ENCODE peak calls at places on chromosomes 11 and 22, in nine cellular contexts. One of them, this sample, is unnamed.

GRCh38 chr11:10943968-10944367 is 86.1 kb upstream of the ZBED5 start:
- DNase-seq in cardiac fibroblast: no peak
- DNase-seq in AG04450: peak
- DNase-seq in IMR-90: no peak
- DNase-seq in uterus: no peak
- DNase-seq in sigmoid colon: no peak
- DNase-seq in MG63: peak
- DNase-seq in neuronal stem cell: no peak
- DNase-seq in LNCaP clone FGC: no peak
- DNase-seq in this sample: no peak

GRCh38 chr11:85694385-85694980 is 8.5 kb upstream of the CCDC89 start:
- DNase-seq in IMR-90: peak
- DNase-seq in sigmoid colon: no peak
- DNase-seq in neuronal stem cell: no peak
- DNase-seq in LNCaP clone FGC: peak
- DNase-seq in AG04450: no peak
- DNase-seq in uterus: no peak
- DNase-seq in cardiac fibroblast: peak
- DNase-seq in MG63: no peak
- DNase-seq in this sample: peak

GRCh38 chr22:30891443-30891755 is 77.2 kb downstream of the MORC2 start:
- DNase-seq in MG63: no peak
- DNase-seq in LNCaP clone FGC: no peak
- DNase-seq in uterus: no peak
- DNase-seq in neuronal stem cell: no peak
- DNase-seq in AG04450: no peak
- DNase-seq in sigmoid colon: no peak
- DNase-seq in IMR-90: no peak
- DNase-seq in cardiac fibroblast: no peak
- DNase-seq in this sample: no peak

GRCh38 chr11:116910378-116910777 is 73.0 kb upstream of the APOA1 start:
- DNase-seq in AG04450: no peak
- DNase-seq in sigmoid colon: no peak
- DNase-seq in neuronal stem cell: no peak
- DNase-seq in LNCaP clone FGC: no peak
- DNase-seq in cardiac fibroblast: peak
- DNase-seq in uterus: no peak
- DNase-seq in MG63: no peak
- DNase-seq in IMR-90: peak
- DNase-seq in this sample: no peak

GRCh38 chr11:103007521-103007920 is 52.0 kb upstream of the MMP13 start:
- DNase-seq in cardiac fibroblast: no peak
- DNase-seq in IMR-90: peak
- DNase-seq in sigmoid colon: no peak
- DNase-seq in AG04450: no peak
- DNase-seq in MG63: no peak
- DNase-seq in uterus: no peak
- DNase-seq in LNCaP clone FGC: no peak
- DNase-seq in neuronal stem cell: no peak
- DNase-seq in this sample: no peak

GRCh38 chr11:88266157-88266556 is 71.4 kb downstream of the CTSC start:
- DNase-seq in LNCaP clone FGC: no peak
- DNase-seq in IMR-90: no peak
- DNase-seq in uterus: no peak
- DNase-seq in MG63: no peak
- DNase-seq in cardiac fibroblast: no peak
- DNase-seq in sigmoid colon: no peak
- DNase-seq in neuronal stem cell: no peak
- DNase-seq in AG04450: no peak
- DNase-seq in this sample: no peak

GRCh38 chr11:8199676-8200075 is 30.9 kb upstream of the RIC3 start:
- DNase-seq in IMR-90: no peak
- DNase-seq in uterus: no peak
- DNase-seq in sigmoid colon: no peak
- DNase-seq in LNCaP clone FGC: no peak
- DNase-seq in MG63: no peak
- DNase-seq in AG04450: no peak
- DNase-seq in neuronal stem cell: no peak
- DNase-seq in cardiac fibroblast: no peak
- DNase-seq in this sample: no peak

GRCh38 chr11:50174189-50174588 is 141.5 kb downstream of the OR4C45 start:
- DNase-seq in uterus: no peak
- DNase-seq in sigmoid colon: no peak
- DNase-seq in AG04450: no peak
- DNase-seq in LNCaP clone FGC: no peak
- DNase-seq in MG63: peak
- DNase-seq in IMR-90: peak
- DNase-seq in cardiac fibroblast: peak
- DNase-seq in neuronal stem cell: no peak
- DNase-seq in this sample: no peak

GRCh38 chr11:7534030-7534378 is 20.2 kb downstream of the PPFIBP2 start:
- DNase-seq in uterus: no peak
- DNase-seq in neuronal stem cell: no peak
- DNase-seq in IMR-90: no peak
- DNase-seq in cardiac fibroblast: no peak
- DNase-seq in LNCaP clone FGC: no peak
- DNase-seq in MG63: no peak
- DNase-seq in AG04450: no peak
- DNase-seq in sigmoid colon: no peak
- DNase-seq in this sample: no peak

GRCh38 chr11:103215812-103216211 is 106.6 kb downstream of the DYNC2H1 start:
- DNase-seq in cardiac fibroblast: peak
- DNase-seq in AG04450: no peak
- DNase-seq in sigmoid colon: no peak
- DNase-seq in uterus: no peak
- DNase-seq in neuronal stem cell: no peak
- DNase-seq in MG63: no peak
- DNase-seq in IMR-90: peak
- DNase-seq in LNCaP clone FGC: no peak
- DNase-seq in this sample: no peak

GRCh38 chr11:17351510-17352176 is at the start of gene NCR3LG1:
- DNase-seq in sigmoid colon: peak
- DNase-seq in IMR-90: peak
- DNase-seq in AG04450: peak
- DNase-seq in MG63: no peak
- DNase-seq in cardiac fibroblast: peak
- DNase-seq in LNCaP clone FGC: no peak
- DNase-seq in neuronal stem cell: peak
- DNase-seq in uterus: peak
- DNase-seq in this sample: peak

GRCh38 chr11:111923351-111923788 is 4.7 kb downstream of the C11orf52 start:
- DNase-seq in uterus: no peak
- DNase-seq in neuronal stem cell: no peak
- DNase-seq in LNCaP clone FGC: no peak
- DNase-seq in AG04450: no peak
- DNase-seq in sigmoid colon: peak
- DNase-seq in IMR-90: peak
- DNase-seq in cardiac fibroblast: peak
- DNase-seq in MG63: peak
- DNase-seq in this sample: no peak

GRCh38 chr11:111922803-111923202 is 4.1 kb downstream of the C11orf52 start:
- DNase-seq in LNCaP clone FGC: no peak
- DNase-seq in AG04450: no peak
- DNase-seq in MG63: no peak
- DNase-seq in sigmoid colon: peak
- DNase-seq in cardiac fibroblast: peak
- DNase-seq in neuronal stem cell: no peak
- DNase-seq in IMR-90: peak
- DNase-seq in uterus: peak
- DNase-seq in this sample: no peak

GRCh38 chr11:111925953-111926352 is 7.2 kb downstream of the C11orf52 start:
- DNase-seq in cardiac fibroblast: no peak
- DNase-seq in IMR-90: no peak
- DNase-seq in MG63: no peak
- DNase-seq in neuronal stem cell: no peak
- DNase-seq in sigmoid colon: peak
- DNase-seq in uterus: peak
- DNase-seq in AG04450: no peak
- DNase-seq in LNCaP clone FGC: no peak
- DNase-seq in this sample: no peak

GRCh38 chr11:111926505-111927391 is 8.0 kb downstream of the C11orf52 start:
- DNase-seq in AG04450: peak
- DNase-seq in uterus: peak
- DNase-seq in neuronal stem cell: peak
- DNase-seq in LNCaP clone FGC: peak
- DNase-seq in MG63: peak
- DNase-seq in sigmoid colon: peak
- DNase-seq in IMR-90: peak
- DNase-seq in cardiac fibroblast: peak
- DNase-seq in this sample: peak

DNA sequence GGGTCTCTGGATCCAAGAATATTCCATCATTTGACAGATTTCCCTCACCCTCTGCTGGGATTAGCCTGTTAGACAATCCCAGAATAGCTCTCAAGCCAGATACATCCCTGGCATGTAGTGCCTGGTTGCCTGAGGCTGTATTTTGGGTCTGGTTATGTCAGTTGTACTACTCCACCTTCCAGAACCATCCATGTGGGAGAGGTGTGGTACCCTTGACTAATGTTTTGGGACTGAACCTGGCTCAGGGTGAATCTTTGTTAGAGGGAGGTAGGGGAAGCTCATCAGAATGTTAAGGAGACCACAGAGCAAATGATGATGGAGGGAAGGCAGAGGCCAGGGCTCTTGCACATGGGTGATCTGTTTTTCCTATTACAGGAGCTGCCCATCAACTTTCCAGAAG is 5.2 kb downstream of the C11orf52 start:
- DNase-seq in MG63: no peak
- DNase-seq in uterus: no peak
- DNase-seq in AG04450: no peak
- DNase-seq in LNCaP clone FGC: no peak
- DNase-seq in cardiac fibroblast: no peak
- DNase-seq in IMR-90: no peak
- DNase-seq in sigmoid colon: peak
- DNase-seq in neuronal stem cell: no peak
- DNase-seq in this sample: no peak
- H3K4me3 ChIP-seq in MG63: no peak
- H3K4me3 ChIP-seq in uterus: no peak
- H3K4me3 ChIP-seq in AG04450: no peak
- H3K4me3 ChIP-seq in LNCaP clone FGC: no peak
- H3K4me3 ChIP-seq in cardiac fibroblast: no peak
- H3K4me3 ChIP-seq in IMR-90: no peak
- H3K4me3 ChIP-seq in sigmoid colon: no peak
- H3K4me3 ChIP-seq in neuronal stem cell: no peak
- H3K4me3 ChIP-seq in this sample: no peak

DNA sequence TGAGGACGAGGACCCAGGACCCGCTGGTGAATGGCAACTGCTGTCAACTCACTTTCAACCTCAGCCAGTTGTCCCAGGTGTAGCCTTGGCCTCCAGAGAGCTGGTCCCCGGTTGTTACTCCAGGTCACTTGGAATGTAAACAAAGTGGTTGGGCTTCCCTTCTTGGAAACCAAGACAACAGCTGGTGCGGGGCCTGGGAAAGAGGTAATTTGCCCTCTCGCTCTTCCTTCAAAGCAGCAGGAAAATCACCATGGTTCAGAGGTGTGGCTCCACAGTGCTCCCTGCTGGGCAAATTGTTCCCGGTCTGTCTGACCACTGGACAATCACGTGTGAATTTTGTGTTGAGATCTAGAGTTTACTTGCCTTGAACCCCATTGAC is 15.0 kb downstream of the SLC1A2 start:
- DNase-seq in uterus: no peak
- DNase-seq in AG04450: no peak
- DNase-seq in sigmoid colon: no peak
- DNase-seq in cardiac fibroblast: peak
- DNase-seq in LNCaP clone FGC: no peak
- DNase-seq in MG63: peak
- DNase-seq in neuronal stem cell: no peak
- DNase-seq in IMR-90: peak
- DNase-seq in this sample: no peak
- H3K4me3 ChIP-seq in uterus: no peak
- H3K4me3 ChIP-seq in AG04450: no peak
- H3K4me3 ChIP-seq in sigmoid colon: no peak
- H3K4me3 ChIP-seq in cardiac fibroblast: no peak
- H3K4me3 ChIP-seq in LNCaP clone FGC: no peak
- H3K4me3 ChIP-seq in MG63: no peak
- H3K4me3 ChIP-seq in neuronal stem cell: no peak
- H3K4me3 ChIP-seq in IMR-90: no peak
- H3K4me3 ChIP-seq in this sample: peak

GRCh38 chr11:67355023-67355793 is 1.9 kb upstream of the POLD4 start:
- DNase-seq in uterus: no peak
- DNase-seq in LNCaP clone FGC: no peak
- DNase-seq in sigmoid colon: peak
- DNase-seq in neuronal stem cell: no peak
- DNase-seq in IMR-90: no peak
- DNase-seq in MG63: peak
- DNase-seq in AG04450: no peak
- DNase-seq in cardiac fibroblast: no peak
- DNase-seq in this sample: no peak

GRCh38 chr11:67356551-67356866 is 3.2 kb upstream of the POLD4 start:
- DNase-seq in uterus: no peak
- DNase-seq in cardiac fibroblast: no peak
- DNase-seq in MG63: no peak
- DNase-seq in LNCaP clone FGC: no peak
- DNase-seq in neuronal stem cell: no peak
- DNase-seq in AG04450: no peak
- DNase-seq in IMR-90: no peak
- DNase-seq in sigmoid colon: no peak
- DNase-seq in this sample: no peak

GRCh38 chr11:67354314-67355022 is 1.1 kb upstream of the POLD4 start:
- DNase-seq in cardiac fibroblast: peak
- DNase-seq in uterus: peak
- DNase-seq in IMR-90: peak
- DNase-seq in LNCaP clone FGC: no peak
- DNase-seq in MG63: peak
- DNase-seq in neuronal stem cell: no peak
- DNase-seq in AG04450: peak
- DNase-seq in sigmoid colon: peak
- DNase-seq in this sample: no peak

GRCh38 chr11:67356867-67357561 is 3.7 kb upstream of the POLD4 start:
- DNase-seq in LNCaP clone FGC: peak
- DNase-seq in IMR-90: peak
- DNase-seq in sigmoid colon: peak
- DNase-seq in uterus: peak
- DNase-seq in neuronal stem cell: peak
- DNase-seq in cardiac fibroblast: peak
- DNase-seq in MG63: peak
- DNase-seq in AG04450: peak
- DNase-seq in this sample: peak

GRCh38 chr11:67355794-67356550 is 2.6 kb upstream of the POLD4 start:
- DNase-seq in LNCaP clone FGC: no peak
- DNase-seq in sigmoid colon: no peak
- DNase-seq in uterus: no peak
- DNase-seq in MG63: no peak
- DNase-seq in AG04450: no peak
- DNase-seq in cardiac fibroblast: no peak
- DNase-seq in IMR-90: no peak
- DNase-seq in neuronal stem cell: no peak
- DNase-seq in this sample: no peak
- H3K4me3 ChIP-seq in LNCaP clone FGC: no peak
- H3K4me3 ChIP-seq in sigmoid colon: no peak
- H3K4me3 ChIP-seq in uterus: no peak
- H3K4me3 ChIP-seq in MG63: no peak
- H3K4me3 ChIP-seq in AG04450: no peak
- H3K4me3 ChIP-seq in cardiac fibroblast: no peak
- H3K4me3 ChIP-seq in IMR-90: no peak
- H3K4me3 ChIP-seq in neuronal stem cell: no peak
- H3K4me3 ChIP-seq in this sample: peak

DNA sequence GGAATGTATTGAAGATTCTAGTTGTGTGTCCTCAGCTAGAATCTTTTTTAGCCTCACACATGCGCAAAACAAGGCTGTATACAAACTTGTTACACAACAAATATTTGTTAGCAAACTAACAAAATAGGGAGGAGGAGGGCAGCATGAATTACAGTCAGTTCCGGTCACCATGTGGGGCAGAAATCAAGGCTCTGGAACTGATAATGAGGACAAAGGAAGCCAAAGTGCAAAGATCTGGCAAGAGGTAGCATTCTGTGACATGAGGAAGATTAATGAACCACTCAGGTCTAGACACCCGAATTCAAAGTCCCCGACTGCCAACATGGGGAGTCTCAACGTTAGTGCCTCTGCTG is 1.9 kb downstream of the SUN2 start:
- DNase-seq in neuronal stem cell: no peak
- DNase-seq in MG63: no peak
- DNase-seq in cardiac fibroblast: no peak
- DNase-seq in IMR-90: no peak
- DNase-seq in sigmoid colon: no peak
- DNase-seq in AG04450: no peak
- DNase-seq in LNCaP clone FGC: peak
- DNase-seq in uterus: no peak
- DNase-seq in this sample: no peak
- H3K4me3 ChIP-seq in neuronal stem cell: peak
- H3K4me3 ChIP-seq in MG63: peak
- H3K4me3 ChIP-seq in cardiac fibroblast: no peak
- H3K4me3 ChIP-seq in IMR-90: no peak
- H3K4me3 ChIP-seq in sigmoid colon: peak
- H3K4me3 ChIP-seq in AG04450: peak
- H3K4me3 ChIP-seq in LNCaP clone FGC: peak
- H3K4me3 ChIP-seq in uterus: peak
- H3K4me3 ChIP-seq in this sample: peak